ENCODE peak calls at places on chromosome 16, in eight cellular contexts. R is stimulated activated CD8-positive, alpha-beta memory T cell treated with anti-CD3 and anti-CD28 coated beads, Interleukin-4, amount 100 ng/mL, for 1 hour; V is activated CD8-positive, alpha-beta T cell treated with anti-CD3 and anti-CD28 coated beads, Interleukin-2, amount 10 ng/mL, durations not matched to agents 7 days and 5 days; E is IMR-90; S is ELR; X is progenitor cell of endocrine pancreas; L is epithelial cell of prostate; Q is skeletal muscle cell. D is an unnamed sample.

GRCh38 chr16:15996432-15997109 is 47.2 kb downstream of the ABCC1 start:
- DNase-seq in V (no peak), R (no peak), Q (no peak), S (peak; percentile 95), L (no peak), E (peak; percentile 93), X (no peak), D (peak; percentile 74)

GRCh38 chr16:46748775-46749705 is 896 bp upstream of the MYLK3 start:
- DNase-seq in X (no peak), E (no peak), Q (no peak), R (no peak), S (no peak), L (no peak), V (no peak), D (no peak)

GRCh38 chr16:69127966-69128510 is 4.3 kb downstream of the CHTF8 start:
- DNase-seq in X (no peak), L (no peak), S (no peak), E (no peak), R (no peak), V (no peak), Q (no peak), D (no peak)

GRCh38 chr16:720990-721764 is at the start of gene ANTKMT:
- DNase-seq in X (peak; percentile 81), E (peak; percentile 64), S (peak; percentile 73), R (peak; percentile 42), Q (no peak), V (peak; percentile 80), L (no peak), D (peak; percentile 75)

GRCh38 chr16:84684592-84684965 is 15.2 kb upstream of the USP10 start:
- DNase-seq in V (no peak), L (no peak), R (no peak), S (no peak), X (no peak), E (no peak), Q (no peak), D (no peak)

GRCh38 chr16:88838566-88838965 is 18.2 kb downstream of the GALNS start:
- DNase-seq in V (no peak), L (no peak), X (no peak), S (no peak), Q (no peak), R (no peak), E (no peak), D (no peak)

GRCh38 chr16:64621616-64622015 is 500.2 kb downstream of the CDH11 start:
- DNase-seq in L (no peak), E (no peak), S (no peak), V (no peak), X (no peak), Q (peak; percentile 3), R (no peak), D (no peak)

GRCh38 chr16:69114976-69115355 is 9.5 kb downstream of the HAS3 start:
- DNase-seq in V (no peak), S (no peak), X (no peak), L (no peak), Q (no peak), R (no peak), E (no peak), D (no peak)

GRCh38 chr16:10314811-10315210 is 71.0 kb upstream of the ATF7IP2 start:
- DNase-seq in L (no peak), E (no peak), V (no peak), X (no peak), S (peak; percentile 10), Q (no peak), R (no peak), D (no peak)

GRCh38 chr16:46787909-46788308 is 39.8 kb upstream of the MYLK3 start:
- DNase-seq in V (no peak), S (no peak), E (no peak), R (no peak), Q (no peak), X (no peak), L (no peak), D (no peak)

GRCh38 chr16:55555436-55555835 is 11.0 kb upstream of the CAPNS2 start:
- DNase-seq in S (no peak), L (no peak), E (peak; percentile 35), V (no peak), Q (no peak), X (no peak), R (no peak), D (no peak)

GRCh38 chr16:4375717-4376116 is 4.1 kb downstream of the VASN start:
- DNase-seq in S (peak; percentile 74), E (no peak), X (no peak), L (no peak), Q (no peak), R (no peak), V (no peak), D (no peak)

GRCh38 chr16:30813821-30814189 is 26.8 kb upstream of the ZNF629 start:
- DNase-seq in X (no peak), E (no peak), V (no peak), R (no peak), S (no peak), L (no peak), Q (no peak), D (no peak)

GRCh38 chr16:1097800-1098199 is 1.8 kb upstream of the C1QTNF8 start:
- DNase-seq in Q (no peak), E (no peak), X (no peak), L (no peak), R (no peak), S (no peak), V (no peak), D (no peak)

GRCh38 chr16:28320741-28321140 is 28.4 kb downstream of the SBK1 start:
- DNase-seq in S (no peak), V (no peak), L (no peak), X (no peak), Q (no peak), E (no peak), R (no peak), D (no peak)

GRCh38 chr16:3122926-3123570 is 10.7 kb downstream of the ZNF205 start:
- DNase-seq in S (no peak), Q (no peak), R (no peak), L (no peak), V (no peak), X (no peak), E (no peak), D (no peak)

GRCh38 chr16:85086347-85087291 is 25.7 kb downstream of the CIBAR2 start:
- DNase-seq in L (no peak), Q (no peak), V (peak; percentile 87), S (peak; percentile 74), R (peak; percentile 49), X (peak; percentile 52), E (peak; percentile 46), D (peak; percentile 63)

GRCh38 chr16:72371307-72372081 is 199.5 kb upstream of the PMFBP1 start:
- DNase-seq in E (peak; percentile 25), X (peak; percentile 10), L (no peak), V (no peak), S (peak; percentile 67), Q (peak; percentile 19), R (no peak), D (no peak)

GRCh38 chr16:58021661-58022551 is 3.6 kb upstream of the MMP15 start:
- DNase-seq in E (peak; percentile 82), L (peak; percentile 49), R (no peak), Q (no peak), V (no peak), X (no peak), S (peak; percentile 79), D (no peak)

GRCh38 chr16:88317619-88317977 is 65.2 kb upstream of the ZNF469 start:
- DNase-seq in S (no peak), X (no peak), Q (no peak), E (peak; percentile 55), R (no peak), L (no peak), V (no peak), D (no peak)

GRCh38 chr16:81996664-81997529 is 14.4 kb downstream of the SDR42E1 start:
- DNase-seq in X (no peak), Q (peak; percentile 25), V (no peak), R (no peak), S (peak; percentile 88), E (peak; percentile 57), L (no peak), D (no peak)

GRCh38 chr16:63998-64913 is 8.2 kb downstream of the RHBDF1 start:
- DNase-seq in Q (no peak), L (no peak), V (no peak), E (no peak), S (no peak), R (no peak), X (no peak), D (no peak)

GRCh38 chr16:11684231-11685025 is 16.2 kb downstream of the SNN start:
- DNase-seq in E (no peak), L (no peak), S (no peak), Q (no peak), R (no peak), V (no peak), X (no peak), D (no peak)

GRCh38 chr16:20900299-20901067 is at the start of the genes DCUN1D3 and LYRM1:
- DNase-seq in Q (peak; percentile 99), X (peak; percentile 95), L (peak; percentile 92), R (peak; percentile 75), E (peak; percentile 100), V (peak; percentile 93), S (peak; percentile 97), D (peak; percentile 96)

GRCh38 chr16:75535901-75536300 is at the start of gene CHST5:
- DNase-seq in E (no peak), X (no peak), L (no peak), S (no peak), V (no peak), Q (no peak), R (no peak), D (no peak)

GRCh38 chr16:85123891-85124635 is 11.8 kb upstream of the CIBAR2 start:
- DNase-seq in Q (no peak), L (no peak), R (no peak), E (peak; percentile 87), X (no peak), S (peak; percentile 98), V (no peak), D (peak; percentile 49)

GRCh38 chr16:12349950-12350842 is 373.7 kb downstream of the SNX29 start:
- DNase-seq in S (no peak), R (no peak), X (no peak), Q (no peak), L (no peak), V (no peak), E (no peak), D (no peak)

GRCh38 chr16:4404247-4404966 is 12.0 kb downstream of the CORO7 start:
- DNase-seq in R (no peak), L (no peak), S (peak; percentile 64), X (peak; percentile 43), E (no peak), Q (no peak), V (peak; percentile 54), D (no peak)

D was measured in lung.